ENCODE peak calls at places on chromosomes 13 and 19, in four cellular contexts. O is activated CD4-positive, alpha-beta memory T cell treated with anti-CD3 and anti-CD28 coated beads, Interleukin-2, amount 10 ng/mL, durations not matched to agents 7 days and 5 days; J is fibroblast of lung; G is heart right ventricle. Z is an unnamed sample.

GRCh38 chr19:18290250-18291018 is 9.0 kb upstream of the JUND start:
- DNase-seq in O (peak; percentile 94), J (no peak), G (no peak), Z (peak; percentile 97)

GRCh38 chr13:86446311-86446710 is 647.1 kb upstream of the SLITRK6 start:
- DNase-seq in O (no peak), J (peak; percentile 58), G (no peak), Z (no peak)

GRCh38 chr13:45207319-45207718 is 6.5 kb upstream of the KCTD4 start:
- DNase-seq in O (no peak), J (no peak), G (no peak), Z (no peak)

GRCh38 chr13:109998808-109999528 is 212.6 kb upstream of the IRS2 start:
- DNase-seq in O (no peak), J (peak; percentile 63), G (no peak), Z (no peak)

GRCh38 chr19:48928164-48929005 is 5.1 kb upstream of the DHDH start:
- DNase-seq in O (no peak), J (peak; percentile 84), G (no peak), Z (no peak)

GRCh38 chr19:15810335-15810734 is 5.1 kb downstream of the OR10H1 start:
- DNase-seq in O (no peak), J (no peak), G (no peak), Z (no peak)

GRCh38 chr13:67224148-67224846 is 5.8 kb downstream of the PCDH9 start:
- DNase-seq in O (peak; percentile 45), J (peak; percentile 90), G (peak; percentile 71), Z (peak; percentile 76)

GRCh38 chr19:56837892-56838679 is 2.4 kb downstream of the PEG3 start:
- DNase-seq in O (no peak), J (peak; percentile 68), G (peak; percentile 75), Z (no peak)

GRCh38 chr13:27038323-27038722 is 133.3 kb downstream of the USP12 start:
- DNase-seq in O (no peak), J (peak; percentile 63), G (no peak), Z (no peak)

GRCh38 chr13:107209811-107210210 is 641.9 kb upstream of the ARGLU1 start:
- DNase-seq in O (no peak), J (peak; percentile 74), G (no peak), Z (no peak)

GRCh38 chr13:25103711-25104110 is 7.8 kb downstream of the PABPC3 start:
- DNase-seq in O (no peak), J (no peak), G (no peak), Z (no peak)

GRCh38 chr19:54390942-54391577 is 24.2 kb upstream of the TTYH1 start:
- DNase-seq in O (peak; percentile 65), J (peak; percentile 63), G (no peak), Z (peak; percentile 82)

GRCh38 chr19:32231691-32232090 is 113.7 kb upstream of the ZNF507 start:
- DNase-seq in O (no peak), J (no peak), G (no peak), Z (no peak)

GRCh38 chr19:16382775-16383543 is 58.3 kb downstream of the KLF2 start:
- DNase-seq in O (peak; percentile 87), J (peak; percentile 89), G (peak; percentile 89), Z (peak; percentile 42)

GRCh38 chr13:57123660-57124059 is 17.1 kb upstream of the PRR20A start:
- DNase-seq in O (no peak), J (peak; percentile 31), G (no peak), Z (no peak)

GRCh38 chr19:15923702-15924101 is 10.6 kb downstream of the CYP4F11 start:
- DNase-seq in O (no peak), J (no peak), G (no peak), Z (no peak)

GRCh38 chr13:61170791-61171330 is 244.8 kb downstream of the PCDH20 start:
- DNase-seq in O (no peak), J (no peak), G (peak; percentile 9), Z (no peak)

GRCh38 chr19:6988257-6988656 is 33.0 kb downstream of the MBD3L2B start:
- DNase-seq in O (no peak), J (no peak), G (no peak), Z (no peak)

GRCh38 chr13:98181106-98181815 is 4.2 kb upstream of the RNF113B start:
- DNase-seq in O (no peak), J (no peak), G (no peak), Z (no peak)